ENCODE peak calls at places on chromosome 16, in eight cellular contexts. P is CD4-positive, alpha-beta memory T cell; M is activated B cell treated with CpG ODN at 0.5 μM for 24 hours; E is HT1080; Y is AG09309; B is glomerular endothelial cell; I is thoracic aorta; T is right atrium auricular region. G is an unnamed sample.

GRCh38 chr16:73122604-73123386 is 74.9 kb upstream of the ZFHX3 start:
- DNase-seq in P (peak), M (no peak), E (peak), Y (no peak), B (no peak), I (no peak), T (peak), G (no peak)

GRCh38 chr16:77574867-77575619 is 140.2 kb upstream of the ADAMTS18 start:
- DNase-seq in P (no peak), M (no peak), E (no peak), Y (no peak), B (no peak), I (no peak), T (no peak), G (no peak)

GRCh38 chr16:29860218-29860617 is 2.8 kb downstream of the CDIPT start:
- DNase-seq in P (no peak), M (no peak), E (no peak), Y (no peak), B (no peak), I (no peak), T (no peak), G (no peak)

GRCh38 chr16:87918866-87919680 is 17.3 kb downstream of the CA5A start:
- DNase-seq in P (no peak), M (no peak), E (no peak), Y (no peak), B (no peak), I (no peak), T (no peak), G (no peak)

GRCh38 chr16:154223-155030 is 2.0 kb downstream of the HBZ start:
- DNase-seq in P (no peak), M (peak), E (no peak), Y (no peak), B (no peak), I (no peak), T (no peak), G (peak)

GRCh38 chr16:85286970-85287814 is 174.9 kb upstream of the CIBAR2 start:
- DNase-seq in P (no peak), M (no peak), E (no peak), Y (no peak), B (no peak), I (peak), T (peak), G (no peak)

GRCh38 chr16:83310816-83311215 is 497.0 kb upstream of the HSBP1 start:
- DNase-seq in P (no peak), M (no peak), E (peak), Y (no peak), B (no peak), I (no peak), T (no peak), G (no peak)

GRCh38 chr16:89828870-89829629 is 775 bp downstream of the SPIRE2 start:
- DNase-seq in P (no peak), M (no peak), E (no peak), Y (no peak), B (no peak), I (no peak), T (no peak), G (no peak)

GRCh38 chr16:65538945-65539344 is 417.1 kb upstream of the CDH11 start:
- DNase-seq in P (no peak), M (no peak), E (no peak), Y (peak), B (no peak), I (no peak), T (no peak), G (peak)

GRCh38 chr16:26214694-26215093 is 522.9 kb downstream of the HS3ST4 start:
- DNase-seq in P (no peak), M (no peak), E (no peak), Y (no peak), B (no peak), I (no peak), T (no peak), G (no peak)

GRCh38 chr16:12119562-12119961 is 143.0 kb downstream of the SNX29 start:
- DNase-seq in P (no peak), M (no peak), E (no peak), Y (no peak), B (no peak), I (no peak), T (no peak), G (peak)

GRCh38 chr16:3934491-3935185 is 54.1 kb upstream of the CREBBP start:
- DNase-seq in P (no peak), M (no peak), E (no peak), Y (no peak), B (no peak), I (no peak), T (no peak), G (no peak)

GRCh38 chr16:73949574-73950348 is 346.9 kb upstream of the PSMD7 start:
- DNase-seq in P (no peak), M (no peak), E (peak), Y (peak), B (no peak), I (no peak), T (no peak), G (peak)

GRCh38 chr16:52366997-52367396 is 179.9 kb downstream of the TOX3 start:
- DNase-seq in P (no peak), M (no peak), E (no peak), Y (no peak), B (no peak), I (no peak), T (no peak), G (no peak)

GRCh38 chr16:50154369-50154947 is 1.4 kb downstream of the TENT4B start:
- DNase-seq in P (no peak), M (no peak), E (peak), Y (no peak), B (no peak), I (no peak), T (peak), G (peak)

GRCh38 chr16:84286568-84287220 is 8.0 kb upstream of the WFDC1 start:
- DNase-seq in P (no peak), M (no peak), E (no peak), Y (no peak), B (no peak), I (no peak), T (peak), G (no peak)

GRCh38 chr16:80006175-80006895 is 405.8 kb upstream of the MAF start:
- DNase-seq in P (no peak), M (no peak), E (no peak), Y (no peak), B (no peak), I (no peak), T (no peak), G (peak)

GRCh38 chr16:66996324-66996982 is 8.1 kb downstream of the CES4A start:
- DNase-seq in P (no peak), M (no peak), E (peak), Y (peak), B (no peak), I (peak), T (peak), G (peak)

GRCh38 chr16:80966617-80967016 is 40.1 kb downstream of the CMC2 start:
- DNase-seq in P (no peak), M (no peak), E (no peak), Y (no peak), B (no peak), I (no peak), T (no peak), G (peak)

GRCh38 chr16:12086861-12087260 is 110.3 kb downstream of the SNX29 start:
- DNase-seq in P (no peak), M (no peak), E (no peak), Y (no peak), B (no peak), I (no peak), T (no peak), G (peak)

GRCh38 chr16:50316848-50317630 is 50.7 kb downstream of the ADCY7 start:
- DNase-seq in P (no peak), M (no peak), E (no peak), Y (no peak), B (no peak), I (no peak), T (no peak), G (no peak)

GRCh38 chr16:56946767-56947603 is 14.8 kb upstream of the CETP start:
- DNase-seq in P (no peak), M (no peak), E (no peak), Y (no peak), B (no peak), I (no peak), T (no peak), G (no peak)

GRCh38 chr16:88264641-88265285 is 118.0 kb upstream of the ZNF469 start:
- DNase-seq in P (peak), M (peak), E (peak), Y (no peak), B (no peak), I (peak), T (peak), G (peak)

GRCh38 chr16:70800306-70800705 is 652 bp downstream of the VAC14 start:
- DNase-seq in P (no peak), M (no peak), E (no peak), Y (no peak), B (no peak), I (no peak), T (no peak), G (no peak)

GRCh38 chr16:75550211-75550662 is 5.8 kb downstream of the TMEM231 start:
- DNase-seq in P (no peak), M (no peak), E (peak), Y (no peak), B (peak), I (no peak), T (no peak), G (peak)

GRCh38 chr16:51553314-51553713 is 402.2 kb upstream of the SALL1 start:
- DNase-seq in P (no peak), M (no peak), E (no peak), Y (no peak), B (no peak), I (no peak), T (no peak), G (peak)

GRCh38 chr16:81495321-81496234 is 51.0 kb downstream of the CMIP start:
- DNase-seq in P (no peak), M (no peak), E (no peak), Y (no peak), B (no peak), I (no peak), T (peak), G (no peak)